ENCODE peak calls at places on chromosomes 12 and 14, in five cellular contexts. W, G, T, M and Z are unnamed samples.

GRCh38 chr14:21987937-21988336 is 314.3 kb upstream of the OR4E1 start:
- DNase-seq in W (no peak), G (no peak), T (no peak), M (no peak), Z (no peak)

GRCh38 chr14:65433646-65434045 is 21.1 kb downstream of the FUT8 start:
- DNase-seq in W (no peak), G (no peak), T (no peak), M (no peak), Z (no peak)

GRCh38 chr14:89681086-89682018 is 264.3 kb upstream of the FOXN3 start:
- DNase-seq in W (no peak), G (no peak), T (no peak), M (peak), Z (no peak)

GRCh38 chr14:93184391-93185332 is at the start of the genes LYSET and MOAP1:
- DNase-seq in W (peak), G (peak), T (peak), M (peak), Z (peak)

GRCh38 chr14:51701956-51702355 is 50.2 kb downstream of the FRMD6 start:
- DNase-seq in W (no peak), G (no peak), T (no peak), M (no peak), Z (no peak)

GRCh38 chr12:41202051-41202450 is 13.9 kb downstream of the PDZRN4 start:
- DNase-seq in W (no peak), G (no peak), T (no peak), M (no peak), Z (no peak)

GRCh38 chr12:41897593-41897992 is 247.1 kb downstream of the GXYLT1 start:
- DNase-seq in W (no peak), G (no peak), T (no peak), M (no peak), Z (no peak)

GRCh38 chr14:96088131-96088880 is 49.1 kb downstream of the C14orf132 start:
- DNase-seq in W (no peak), G (peak), T (no peak), M (no peak), Z (no peak)

GRCh38 chr12:44031472-44032185 is 195.7 kb downstream of the TMEM117 start:
- DNase-seq in W (no peak), G (no peak), T (no peak), M (no peak), Z (no peak)

GRCh38 chr12:57522887-57523705 is 472 bp downstream of the MBD6 start:
- DNase-seq in W (no peak), G (peak), T (no peak), M (no peak), Z (peak)

GRCh38 chr14:53646925-53647324 is 309.7 kb downstream of the BMP4 start:
- DNase-seq in W (no peak), G (no peak), T (no peak), M (no peak), Z (no peak)

GRCh38 chr12:110577717-110578521 is 5.2 kb downstream of the PPTC7 start:
- DNase-seq in W (peak), G (no peak), T (no peak), M (peak), Z (no peak)

GRCh38 chr14:104294628-104294982 is 156.2 kb downstream of the KIF26A start:
- DNase-seq in W (no peak), G (peak), T (no peak), M (no peak), Z (no peak)

GRCh38 chr14:96263347-96264199 is 7.6 kb downstream of the BDKRB1 start:
- DNase-seq in W (no peak), G (no peak), T (no peak), M (no peak), Z (no peak)

GRCh38 chr14:77843155-77843554 is 43.2 kb downstream of the ADCK1 start:
- DNase-seq in W (no peak), G (no peak), T (no peak), M (no peak), Z (no peak)

GRCh38 chr14:75259510-75259855 is 19.1 kb upstream of the FOS start:
- DNase-seq in W (peak), G (no peak), T (no peak), M (no peak), Z (no peak)

GRCh38 chr12:47730341-47730744 is 5.1 kb upstream of the ENDOU start:
- DNase-seq in W (no peak), G (no peak), T (no peak), M (no peak), Z (no peak)

GRCh38 chr14:71532790-71533189 is 399.4 kb upstream of the RGS6 start:
- DNase-seq in W (no peak), G (no peak), T (no peak), M (no peak), Z (no peak)

GRCh38 chr14:89315493-89316456 is 101.3 kb downstream of the FOXN3 start:
- DNase-seq in W (no peak), G (no peak), T (no peak), M (no peak), Z (no peak)

GRCh38 chr14:33737446-33737845 is 213.4 kb downstream of the EGLN3 start:
- DNase-seq in W (no peak), G (no peak), T (no peak), M (no peak), Z (no peak)

GRCh38 chr14:104739546-104740516 is 13.1 kb upstream of the SIVA1 start:
- DNase-seq in W (no peak), G (no peak), T (no peak), M (no peak), Z (no peak)

GRCh38 chr14:85399196-85399595 is 130.7 kb upstream of the FLRT2 start:
- DNase-seq in W (no peak), G (no peak), T (no peak), M (no peak), Z (no peak)

GRCh38 chr14:102085503-102085902 is 1.3 kb downstream of the HSP90AA1 start:
- DNase-seq in W (no peak), G (no peak), T (no peak), M (no peak), Z (no peak)
- TF ChIP-seq CTCF in W (no peak), G (no peak), T (no peak), M (no peak), Z (no peak)

DNA sequence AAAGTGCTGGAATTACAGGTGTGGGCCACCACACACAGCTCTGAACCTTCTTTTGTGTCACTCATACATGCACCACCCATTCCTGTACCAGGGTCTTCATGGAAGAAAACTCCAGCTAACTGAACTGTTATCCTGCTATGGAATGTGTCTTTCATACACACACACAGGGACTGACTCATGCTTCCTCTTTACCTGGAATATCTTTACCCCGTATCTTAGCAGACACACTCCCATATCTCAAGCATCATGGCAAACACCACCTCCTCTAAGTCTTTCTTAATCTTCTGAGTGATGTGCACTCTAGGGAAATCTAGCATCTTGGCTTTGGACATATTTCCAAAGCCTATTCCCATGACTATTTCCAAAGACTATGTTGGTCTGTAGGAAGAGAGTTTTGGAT is 35.0 kb upstream of the DTX1 start:
- DNase-seq in W (no peak), G (no peak), T (no peak), M (no peak), Z (no peak)
- TF ChIP-seq CTCF in W (no peak), G (no peak), T (no peak), M (no peak), Z (no peak)

DNA sequence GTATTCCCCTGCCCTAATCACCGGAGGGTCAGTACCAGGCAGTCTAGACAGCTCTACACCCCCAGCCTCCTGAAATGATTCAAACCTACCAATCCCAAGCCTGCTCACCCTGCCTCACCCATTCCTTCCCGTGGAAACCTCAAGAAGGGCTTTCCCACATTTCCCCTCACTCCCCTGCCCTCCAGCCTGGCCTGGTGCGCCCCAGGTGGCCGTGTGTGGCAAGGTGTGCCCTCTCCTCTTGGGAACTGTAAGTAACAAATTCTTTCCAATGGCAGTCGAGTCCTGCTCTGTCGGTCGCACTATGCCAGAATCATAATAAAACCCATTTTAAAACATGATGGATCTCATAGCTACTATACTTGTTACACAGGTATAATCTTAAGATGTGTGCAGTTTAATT is 13.9 kb upstream of the DEGS2 start:
- DNase-seq in W (no peak), G (no peak), T (no peak), M (no peak), Z (no peak)
- TF ChIP-seq CTCF in W (no peak), G (no peak), T (no peak), M (no peak), Z (no peak)

GRCh38 chr12:109302358-109302757 is 6.7 kb downstream of the FOXN4 start:
- DNase-seq in W (no peak), G (no peak), T (no peak), M (no peak), Z (no peak)
- TF ChIP-seq CTCF in W (no peak), G (no peak), T (no peak), M (no peak), Z (peak)